ENCODE peak calls at places on chromosomes 13 and 19, in nine cellular contexts. O is AG04450, C is RWPE2, S is Caco-2, T is BE2C, F is body of pancreas, Z is mammary epithelial cell, M is kidney, X is upper lobe of left lung. U is an unnamed sample.

GRCh38 chr19:48613852-48614435 is 932 bp downstream of the FAM83E start:
- DNase-seq in O (no peak), C (no peak), S (no peak), T (peak), F (no peak), Z (no peak), M (no peak), X (no peak), U (no peak)

GRCh38 chr19:29845576-29846176 is 33.9 kb downstream of the CCNE1 start:
- DNase-seq in O (no peak), C (no peak), S (peak), T (no peak), F (no peak), Z (peak), M (peak), X (no peak), U (no peak)

GRCh38 chr19:23410155-23410554 is 14.9 kb upstream of the ZNF91 start:
- DNase-seq in O (no peak), C (no peak), S (no peak), T (no peak), F (no peak), Z (no peak), M (no peak), X (no peak), U (no peak)

GRCh38 chr13:23570099-23570926 is at the start of gene TNFRSF19:
- DNase-seq in O (peak), C (no peak), S (peak), T (peak), F (peak), Z (peak), M (no peak), X (no peak), U (peak)

GRCh38 chr19:49614096-49614857 is 23.3 kb downstream of the PRR12 start:
- DNase-seq in O (peak), C (no peak), S (no peak), T (no peak), F (no peak), Z (peak), M (no peak), X (no peak), U (peak)

GRCh38 chr13:20518652-20519051 is 7.0 kb downstream of the CRYL1 start:
- DNase-seq in O (no peak), C (no peak), S (no peak), T (no peak), F (no peak), Z (no peak), M (no peak), X (no peak), U (no peak)

GRCh38 chr13:49524740-49525501 is 29.2 kb downstream of the PHF11 start:
- DNase-seq in O (no peak), C (no peak), S (no peak), T (no peak), F (no peak), Z (no peak), M (no peak), X (no peak), U (no peak)

GRCh38 chr13:27375686-27376326 is 48.6 kb upstream of the GTF3A start:
- DNase-seq in O (peak), C (no peak), S (peak), T (peak), F (peak), Z (peak), M (no peak), X (peak), U (no peak)

GRCh38 chr19:18672606-18673337 is 10.7 kb upstream of the CRTC1 start:
- DNase-seq in O (no peak), C (no peak), S (peak), T (no peak), F (no peak), Z (no peak), M (no peak), X (no peak), U (no peak)

GRCh38 chr13:20160346-20161274 is at the start of gene GJA3:
- DNase-seq in O (no peak), C (no peak), S (peak), T (no peak), F (no peak), Z (peak), M (no peak), X (no peak), U (no peak)

GRCh38 chr19:2542341-2543069 is 66.6 kb downstream of the GADD45B start:
- DNase-seq in O (no peak), C (no peak), S (no peak), T (no peak), F (no peak), Z (no peak), M (peak), X (no peak), U (no peak)

GRCh38 chr13:42497798-42498197 is 76.2 kb upstream of the TNFSF11 start:
- DNase-seq in O (no peak), C (no peak), S (no peak), T (no peak), F (no peak), Z (peak), M (no peak), X (no peak), U (no peak)

GRCh38 chr13:73189365-73189764 is 130.6 kb downstream of the KLF5 start:
- DNase-seq in O (no peak), C (no peak), S (no peak), T (no peak), F (no peak), Z (peak), M (no peak), X (no peak), U (no peak)

GRCh38 chr13:28339419-28339818 is 155.5 kb downstream of the FLT1 start:
- DNase-seq in O (peak), C (no peak), S (no peak), T (no peak), F (no peak), Z (no peak), M (no peak), X (no peak), U (no peak)

GRCh38 chr13:27001705-27002104 is 169.9 kb downstream of the USP12 start:
- DNase-seq in O (no peak), C (no peak), S (peak), T (no peak), F (no peak), Z (no peak), M (no peak), X (no peak), U (no peak)

GRCh38 chr19:39935262-39935661 is 828 bp upstream of the FCGBP start:
- DNase-seq in O (no peak), C (no peak), S (no peak), T (no peak), F (no peak), Z (no peak), M (no peak), X (no peak), U (no peak)

GRCh38 chr19:1882089-1882785 is 3.1 kb downstream of the ABHD17A start:
- DNase-seq in O (no peak), C (no peak), S (no peak), T (no peak), F (no peak), Z (no peak), M (no peak), X (no peak), U (no peak)

GRCh38 chr19:56273563-56274117 is 1.1 kb downstream of the EDDM13 start:
- DNase-seq in O (no peak), C (no peak), S (no peak), T (no peak), F (no peak), Z (peak), M (no peak), X (no peak), U (no peak)

GRCh38 chr19:1410136-1410786 is 2.9 kb downstream of the DAZAP1 start:
- DNase-seq in O (no peak), C (no peak), S (no peak), T (no peak), F (peak), Z (no peak), M (peak), X (peak), U (no peak)

GRCh38 chr19:8462601-8463000 is 17.8 kb downstream of the HNRNPM start:
- DNase-seq in O (no peak), C (no peak), S (no peak), T (no peak), F (no peak), Z (no peak), M (no peak), X (no peak), U (no peak)

GRCh38 chr13:28794370-28794769 is 25.8 kb upstream of the MTUS2 start:
- DNase-seq in O (no peak), C (no peak), S (no peak), T (no peak), F (no peak), Z (no peak), M (no peak), X (no peak), U (no peak)

GRCh38 chr19:10835089-10835753 is 791 bp downstream of the TMED1 start:
- DNase-seq in O (no peak), C (peak), S (no peak), T (no peak), F (peak), Z (peak), M (no peak), X (peak), U (no peak)

GRCh38 chr13:25753976-25754375 is 297.8 kb downstream of the SHISA2 start:
- DNase-seq in O (no peak), C (no peak), S (no peak), T (no peak), F (no peak), Z (no peak), M (no peak), X (no peak), U (no peak)

GRCh38 chr13:25752957-25753540 is 298.8 kb downstream of the SHISA2 start:
- DNase-seq in O (peak), C (no peak), S (no peak), T (no peak), F (peak), Z (peak), M (no peak), X (peak), U (no peak)

GRCh38 chr13:25756251-25756650 is 295.6 kb downstream of the SHISA2 start:
- DNase-seq in O (no peak), C (no peak), S (no peak), T (no peak), F (no peak), Z (no peak), M (no peak), X (no peak), U (no peak)

GRCh38 chr13:25761041-25761440 is 290.8 kb downstream of the SHISA2 start:
- DNase-seq in O (no peak), C (no peak), S (no peak), T (no peak), F (no peak), Z (no peak), M (no peak), X (no peak), U (no peak)

DNA sequence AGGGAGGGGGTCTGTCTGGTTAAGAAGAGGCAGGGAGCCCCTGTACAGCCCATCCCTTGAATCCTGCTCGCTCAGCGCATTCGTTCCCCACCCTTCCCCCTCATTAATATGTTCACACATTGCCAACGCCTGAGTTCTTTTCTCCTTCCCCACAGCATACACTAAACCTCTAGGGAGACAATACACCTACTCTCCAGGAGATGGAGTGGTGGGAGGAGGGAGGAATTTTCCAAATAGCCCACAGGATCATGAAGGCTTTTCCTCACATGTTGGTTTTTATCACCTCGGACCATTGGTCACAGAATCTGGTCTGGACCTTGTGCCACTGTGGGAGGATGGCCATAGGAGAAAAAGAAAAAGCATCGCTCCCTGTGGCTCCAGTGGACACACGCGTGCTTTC is 294.9 kb downstream of the SHISA2 start:
- DNase-seq in O (no peak), C (no peak), S (no peak), T (no peak), F (no peak), Z (no peak), M (no peak), X (no peak), U (no peak)
- TF ChIP-seq CTCF in O (no peak), C (no peak), S (no peak), T (no peak), F (no peak), Z (peak), M (no peak), X (no peak), U (no peak)

DNA sequence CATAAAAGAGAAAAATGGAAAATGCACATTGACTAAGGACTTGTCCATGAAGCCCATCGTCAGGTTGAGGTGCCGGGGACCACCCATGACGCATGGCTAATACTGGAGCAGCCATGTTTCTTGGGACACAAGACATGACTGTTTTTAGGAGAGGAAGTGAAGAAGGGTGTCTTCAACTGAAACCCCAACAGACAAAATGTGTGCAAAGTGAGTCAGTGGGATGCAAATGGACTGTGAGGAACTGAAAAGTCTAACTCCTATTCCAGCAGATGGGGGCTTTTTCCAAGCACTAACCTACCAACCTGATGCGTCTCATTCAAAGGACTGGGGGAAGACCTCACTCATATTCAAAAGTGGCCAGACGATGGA is 459.3 kb downstream of the FOXO1 start:
- DNase-seq in O (no peak), C (no peak), S (no peak), T (no peak), F (no peak), Z (no peak), M (no peak), X (no peak), U (no peak)
- H3K4me3 ChIP-seq in O (no peak), C (no peak), S (no peak), T (no peak), F (no peak), Z (no peak), M (no peak), X (no peak), U (no peak)

DNA sequence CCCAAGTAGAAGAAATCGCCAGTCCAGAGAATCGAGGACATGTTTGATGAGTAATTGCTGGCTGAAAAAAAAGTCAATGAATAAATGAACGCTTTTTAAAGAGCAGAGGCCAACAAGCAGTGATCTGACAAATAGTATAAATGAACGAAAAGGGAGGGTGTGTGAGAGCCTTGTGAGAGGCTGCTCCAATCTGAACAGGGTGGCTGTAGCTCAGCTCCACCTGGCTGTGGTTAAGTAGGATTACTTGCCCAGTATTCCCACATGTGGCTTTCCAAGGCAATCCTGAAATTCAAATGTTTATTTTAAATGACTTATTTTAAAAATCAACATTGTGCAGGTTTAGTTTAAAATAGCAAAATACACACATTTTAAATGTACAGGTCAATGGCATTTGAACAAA is 117.0 kb downstream of the TSHZ3 start:
- DNase-seq in O (peak), C (no peak), S (no peak), T (no peak), F (no peak), Z (no peak), M (no peak), X (no peak), U (no peak)
- TF ChIP-seq CTCF in O (peak), C (no peak), S (no peak), T (no peak), F (no peak), Z (no peak), M (no peak), X (no peak), U (no peak)

GRCh38 chr19:31974290-31974689 is 371.1 kb upstream of the ZNF507 start:
- DNase-seq in O (no peak), C (no peak), S (no peak), T (no peak), F (no peak), Z (no peak), M (no peak), X (no peak), U (no peak)
- H3K4me3 ChIP-seq in O (no peak), C (no peak), S (no peak), T (no peak), F (no peak), Z (no peak), M (no peak), X (no peak), U (no peak)

GRCh38 chr13:33435207-33435606 is 149.7 kb upstream of the STARD13 start:
- DNase-seq in O (no peak), C (no peak), S (no peak), T (no peak), F (no peak), Z (no peak), M (no peak), X (no peak), U (no peak)

GRCh38 chr13:33446821-33447481 is 161.4 kb upstream of the STARD13 start:
- DNase-seq in O (no peak), C (no peak), S (peak), T (no peak), F (peak), Z (peak), M (no peak), X (peak), U (no peak)

GRCh38 chr13:33445476-33445875 is 159.9 kb upstream of the STARD13 start:
- DNase-seq in O (no peak), C (no peak), S (no peak), T (no peak), F (no peak), Z (no peak), M (no peak), X (no peak), U (no peak)

GRCh38 chr13:33445024-33445423 is 159.5 kb upstream of the STARD13 start:
- DNase-seq in O (no peak), C (no peak), S (no peak), T (no peak), F (no peak), Z (no peak), M (no peak), X (no peak), U (no peak)

GRCh38 chr13:33441015-33441414 is 155.5 kb upstream of the STARD13 start:
- DNase-seq in O (no peak), C (no peak), S (peak), T (peak), F (peak), Z (peak), M (no peak), X (peak), U (no peak)
- TF ChIP-seq CTCF in O (peak), C (peak), S (peak), T (peak), F (peak), Z (peak), M (peak), X (no peak), U (peak)

GRCh38 chr19:13098291-13099072 is 4.2 kb downstream of the LYL1 start:
- DNase-seq in O (no peak), C (no peak), S (no peak), T (no peak), F (no peak), Z (no peak), M (no peak), X (peak), U (no peak)

GRCh38 chr19:13096968-13097330 is 5.7 kb downstream of the LYL1 start:
- DNase-seq in O (no peak), C (no peak), S (no peak), T (no peak), F (no peak), Z (no peak), M (no peak), X (no peak), U (no peak)

GRCh38 chr19:13099073-13099999 is 3.3 kb downstream of the LYL1 start:
- DNase-seq in O (no peak), C (no peak), S (no peak), T (no peak), F (peak), Z (no peak), M (peak), X (peak), U (no peak)

GRCh38 chr19:13095934-13096890 is 6.4 kb downstream of the LYL1 start:
- DNase-seq in O (no peak), C (peak), S (peak), T (peak), F (no peak), Z (no peak), M (no peak), X (peak), U (no peak)

GRCh38 chr19:13097331-13098258 is 5.1 kb downstream of the LYL1 start:
- DNase-seq in O (no peak), C (no peak), S (no peak), T (no peak), F (no peak), Z (no peak), M (peak), X (peak), U (no peak)
- H3K4me3 ChIP-seq in O (no peak), C (no peak), S (no peak), T (peak), F (no peak), Z (no peak), M (no peak), X (no peak), U (no peak)

DNA sequence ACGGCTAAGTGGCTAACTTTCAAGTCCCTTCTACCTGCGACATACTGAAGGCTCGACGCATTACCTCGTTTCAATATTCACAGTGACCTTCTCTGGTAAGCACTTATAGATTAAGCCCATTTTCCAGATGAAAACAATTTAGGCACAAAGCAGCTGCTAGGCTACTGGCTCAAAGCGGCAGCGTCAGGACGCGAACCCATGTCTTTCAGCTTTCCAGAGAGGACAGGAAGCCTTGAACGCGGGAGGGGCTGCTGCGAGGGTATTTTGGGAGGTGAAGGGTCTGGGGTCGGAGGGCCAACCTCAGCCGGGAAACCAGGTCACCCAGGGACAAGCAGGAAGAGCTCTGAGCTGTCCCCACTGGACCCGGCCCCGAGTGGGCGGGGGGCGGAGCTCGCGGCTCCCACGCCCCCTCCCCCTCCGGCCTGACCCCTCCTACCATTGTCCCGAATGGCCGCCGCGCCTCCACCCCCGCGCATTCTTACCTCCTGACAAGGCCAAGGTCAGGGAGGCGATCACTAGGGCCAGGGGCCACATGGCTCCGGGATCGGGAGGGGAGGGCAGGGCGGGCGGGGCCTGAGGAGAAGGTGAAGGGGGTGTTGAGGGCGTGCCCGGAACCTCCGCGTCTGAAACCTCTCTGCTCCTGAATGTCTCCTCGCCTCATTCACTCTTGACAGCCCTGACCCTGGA is at the start of gene KLK13:
- DNase-seq in O (no peak), C (no peak), S (no peak), T (no peak), F (peak), Z (peak), M (no peak), X (no peak), U (no peak)
- TF ChIP-seq CTCF in O (no peak), C (no peak), S (no peak), T (no peak), F (no peak), Z (no peak), M (no peak), X (no peak), U (no peak)

U was measured in AG04449.